ENCODE peak calls at places on chromosomes 12 and 14, in nine cellular contexts. T is HEK293T; U is Kasumi-1; V is activated T-helper 9 cell treated with anti-CD3 and anti-CD28 coated beads, Interleukin-2, amount 50 U/mL, for 16 hours; K is naive thymus-derived CD4-positive, alpha-beta T cell; I is BJ; O is RWPE1; G is stomach; B is naive thymus-derived CD8-positive, alpha-beta T cell. F is an unnamed sample.
A peak's percentile ranks its signal among the peaks of the same experiment; 100 is the strongest.

GRCh38 chr12:46722737-46723136 is 103.1 kb downstream of the SLC38A4 start:
- DNase-seq in T (no peak), U (no peak), V (no peak), K (no peak), I (no peak), O (no peak), G (no peak), B (no peak), F (no peak)

GRCh38 chr14:42687421-42687820 is 1080.7 kb downstream of the LRFN5 start:
- DNase-seq in T (no peak), U (no peak), V (no peak), K (no peak), I (no peak), O (no peak), G (no peak), B (no peak), F (no peak)

GRCh38 chr12:95130096-95130495 is 56.7 kb upstream of the NR2C1 start:
- DNase-seq in T (no peak), U (no peak), V (no peak), K (no peak), I (no peak), O (no peak), G (no peak), B (no peak), F (no peak)

GRCh38 chr12:57898308-57898970 is 42.9 kb upstream of the ATP23 start:
- DNase-seq in T (no peak), U (peak; percentile 23), V (no peak), K (peak; percentile 8), I (no peak), O (no peak), G (no peak), B (no peak), F (no peak)

GRCh38 chr12:47808574-47809380 is 10.9 kb downstream of the HDAC7 start:
- DNase-seq in T (no peak), U (peak; percentile 64), V (peak; percentile 38), K (no peak), I (no peak), O (no peak), G (no peak), B (no peak), F (peak; percentile 76)

GRCh38 chr14:96960598-96961116 is 163.5 kb downstream of the VRK1 start:
- DNase-seq in T (no peak), U (peak; percentile 22), V (no peak), K (no peak), I (no peak), O (no peak), G (no peak), B (no peak), F (no peak)

GRCh38 chr14:64725360-64725815 is 21.2 kb downstream of the PLEKHG3 start:
- DNase-seq in T (no peak), U (no peak), V (no peak), K (no peak), I (no peak), O (no peak), G (no peak), B (no peak), F (no peak)

GRCh38 chr14:82009076-82009475 is 475.4 kb upstream of the SEL1L start:
- DNase-seq in T (peak; percentile 8), U (no peak), V (no peak), K (no peak), I (no peak), O (no peak), G (no peak), B (no peak), F (no peak)

GRCh38 chr12:120466560-120467315 is 2.8 kb downstream of the SRSF9 start:
- DNase-seq in T (no peak), U (peak; percentile 68), V (peak; percentile 33), K (peak; percentile 52), I (no peak), O (no peak), G (peak; percentile 48), B (peak; percentile 17), F (no peak)

GRCh38 chr14:84036863-84037262 is 1493.1 kb upstream of the FLRT2 start:
- DNase-seq in T (no peak), U (peak; percentile 90), V (no peak), K (no peak), I (peak; percentile 26), O (no peak), G (no peak), B (no peak), F (peak; percentile 18)

GRCh38 chr12:77122236-77122635 is 56.9 kb upstream of the E2F7 start:
- DNase-seq in T (no peak), U (no peak), V (no peak), K (no peak), I (peak; percentile 78), O (peak; percentile 57), G (no peak), B (no peak), F (no peak)

GRCh38 chr12:109264095-109264942 is 44.8 kb downstream of the FOXN4 start:
- DNase-seq in T (peak; percentile 89), U (peak; percentile 63), V (peak; percentile 15), K (no peak), I (no peak), O (peak; percentile 85), G (peak; percentile 82), B (no peak), F (peak; percentile 59)

GRCh38 chr14:37139710-37140109 is 32.7 kb downstream of the SLC25A21 start:
- DNase-seq in T (no peak), U (no peak), V (no peak), K (no peak), I (no peak), O (no peak), G (no peak), B (no peak), F (no peak)

GRCh38 chr12:122023339-122024131 is 1.9 kb downstream of the BCL7A start:
- DNase-seq in T (peak; percentile 45), U (peak; percentile 4), V (no peak), K (no peak), I (no peak), O (peak; percentile 57), G (peak; percentile 70), B (no peak), F (no peak)

GRCh38 chr12:107544947-107545346 is 140.7 kb upstream of the PWP1 start:
- DNase-seq in T (no peak), U (no peak), V (no peak), K (no peak), I (no peak), O (no peak), G (no peak), B (no peak), F (no peak)

GRCh38 chr12:124786065-124786964 is 77.3 kb downstream of the SCARB1 start:
- DNase-seq in T (peak; percentile 77), U (no peak), V (no peak), K (no peak), I (no peak), O (no peak), G (peak; percentile 87), B (no peak), F (no peak)

GRCh38 chr14:77091518-77091917 is 6.5 kb upstream of the CIPC start:
- DNase-seq in T (no peak), U (no peak), V (no peak), K (no peak), I (no peak), O (no peak), G (no peak), B (no peak), F (no peak)

GRCh38 chr12:125455556-125455955 is 390.3 kb downstream of the AACS start:
- DNase-seq in T (no peak), U (no peak), V (no peak), K (no peak), I (no peak), O (no peak), G (no peak), B (no peak), F (no peak)